ENCODE peak calls at places on chromosome 13, in ten cellular contexts. One of them, this sample, is unnamed.

GRCh38 chr13:113129921-113130750 is 7.5 kb downstream of the F10 start:
- DNase-seq in DMS153: no peak
- DNase-seq in Peyer's patch: no peak
- DNase-seq in anterior cingulate cortex: no peak
- DNase-seq in PC-3: no peak
- DNase-seq in effector CD4-positive, alpha-beta T cell: no peak
- DNase-seq in right lobe of liver: peak
- DNase-seq in nephron progenitor cell: no peak
- DNase-seq in smooth muscle cell of the brain vasculature: no peak
- DNase-seq in fibroblast of lung: peak
- DNase-seq in this sample: no peak

GRCh38 chr13:25886438-25887214 is 165.2 kb downstream of the SHISA2 start:
- DNase-seq in DMS153: no peak
- DNase-seq in Peyer's patch: no peak
- DNase-seq in anterior cingulate cortex: no peak
- DNase-seq in PC-3: peak
- DNase-seq in effector CD4-positive, alpha-beta T cell: no peak
- DNase-seq in right lobe of liver: no peak
- DNase-seq in nephron progenitor cell: no peak
- DNase-seq in smooth muscle cell of the brain vasculature: no peak
- DNase-seq in fibroblast of lung: peak
- DNase-seq in this sample: no peak

GRCh38 chr13:50170447-50171037 is 155.3 kb downstream of the KCNRG start:
- DNase-seq in DMS153: no peak
- DNase-seq in Peyer's patch: no peak
- DNase-seq in anterior cingulate cortex: no peak
- DNase-seq in PC-3: peak
- DNase-seq in effector CD4-positive, alpha-beta T cell: no peak
- DNase-seq in right lobe of liver: no peak
- DNase-seq in nephron progenitor cell: no peak
- DNase-seq in smooth muscle cell of the brain vasculature: no peak
- DNase-seq in fibroblast of lung: peak
- DNase-seq in this sample: no peak

GRCh38 chr13:109408596-109409382 is 377.6 kb downstream of the IRS2 start:
- DNase-seq in DMS153: no peak
- DNase-seq in Peyer's patch: no peak
- DNase-seq in anterior cingulate cortex: no peak
- DNase-seq in PC-3: no peak
- DNase-seq in effector CD4-positive, alpha-beta T cell: no peak
- DNase-seq in right lobe of liver: peak
- DNase-seq in nephron progenitor cell: no peak
- DNase-seq in smooth muscle cell of the brain vasculature: no peak
- DNase-seq in fibroblast of lung: peak
- DNase-seq in this sample: no peak

GRCh38 chr13:54124700-54125099 is 1096.1 kb downstream of the OLFM4 start:
- DNase-seq in DMS153: no peak
- DNase-seq in Peyer's patch: no peak
- DNase-seq in anterior cingulate cortex: no peak
- DNase-seq in PC-3: no peak
- DNase-seq in effector CD4-positive, alpha-beta T cell: no peak
- DNase-seq in right lobe of liver: no peak
- DNase-seq in nephron progenitor cell: no peak
- DNase-seq in smooth muscle cell of the brain vasculature: no peak
- DNase-seq in fibroblast of lung: no peak
- DNase-seq in this sample: no peak

GRCh38 chr13:51844862-51845573 is at the start of gene TMEM272:
- DNase-seq in DMS153: peak
- DNase-seq in Peyer's patch: peak
- DNase-seq in anterior cingulate cortex: peak
- DNase-seq in PC-3: peak
- DNase-seq in effector CD4-positive, alpha-beta T cell: peak
- DNase-seq in right lobe of liver: peak
- DNase-seq in nephron progenitor cell: peak
- DNase-seq in smooth muscle cell of the brain vasculature: no peak
- DNase-seq in fibroblast of lung: peak
- DNase-seq in this sample: peak

GRCh38 chr13:108859202-108860012 is 230.0 kb downstream of the MYO16 start:
- DNase-seq in DMS153: no peak
- DNase-seq in Peyer's patch: no peak
- DNase-seq in anterior cingulate cortex: no peak
- DNase-seq in PC-3: peak
- DNase-seq in effector CD4-positive, alpha-beta T cell: no peak
- DNase-seq in right lobe of liver: no peak
- DNase-seq in nephron progenitor cell: no peak
- DNase-seq in smooth muscle cell of the brain vasculature: peak
- DNase-seq in fibroblast of lung: peak
- DNase-seq in this sample: no peak

GRCh38 chr13:100301418-100301817 is 212.5 kb downstream of the PCCA start:
- DNase-seq in DMS153: peak
- DNase-seq in Peyer's patch: no peak
- DNase-seq in anterior cingulate cortex: no peak
- DNase-seq in PC-3: no peak
- DNase-seq in effector CD4-positive, alpha-beta T cell: no peak
- DNase-seq in right lobe of liver: no peak
- DNase-seq in nephron progenitor cell: no peak
- DNase-seq in smooth muscle cell of the brain vasculature: no peak
- DNase-seq in fibroblast of lung: no peak
- DNase-seq in this sample: no peak

GRCh38 chr13:25137624-25137892 is 34.5 kb downstream of the AMER2 start:
- DNase-seq in DMS153: no peak
- DNase-seq in Peyer's patch: no peak
- DNase-seq in anterior cingulate cortex: no peak
- DNase-seq in PC-3: no peak
- DNase-seq in effector CD4-positive, alpha-beta T cell: no peak
- DNase-seq in right lobe of liver: no peak
- DNase-seq in nephron progenitor cell: no peak
- DNase-seq in smooth muscle cell of the brain vasculature: no peak
- DNase-seq in fibroblast of lung: no peak
- DNase-seq in this sample: no peak

GRCh38 chr13:101127741-101128353 is 288.5 kb downstream of the NALCN start:
- DNase-seq in DMS153: no peak
- DNase-seq in Peyer's patch: no peak
- DNase-seq in anterior cingulate cortex: no peak
- DNase-seq in PC-3: peak
- DNase-seq in effector CD4-positive, alpha-beta T cell: no peak
- DNase-seq in right lobe of liver: no peak
- DNase-seq in nephron progenitor cell: peak
- DNase-seq in smooth muscle cell of the brain vasculature: no peak
- DNase-seq in fibroblast of lung: peak
- DNase-seq in this sample: no peak

GRCh38 chr13:50290186-50290585 is 274.9 kb downstream of the KCNRG start:
- DNase-seq in DMS153: no peak
- DNase-seq in Peyer's patch: no peak
- DNase-seq in anterior cingulate cortex: no peak
- DNase-seq in PC-3: no peak
- DNase-seq in effector CD4-positive, alpha-beta T cell: no peak
- DNase-seq in right lobe of liver: no peak
- DNase-seq in nephron progenitor cell: no peak
- DNase-seq in smooth muscle cell of the brain vasculature: no peak
- DNase-seq in fibroblast of lung: no peak
- DNase-seq in this sample: no peak

GRCh38 chr13:23372264-23372905 is 61.1 kb downstream of the SACS start:
- DNase-seq in DMS153: no peak
- DNase-seq in Peyer's patch: no peak
- DNase-seq in anterior cingulate cortex: no peak
- DNase-seq in PC-3: peak
- DNase-seq in effector CD4-positive, alpha-beta T cell: no peak
- DNase-seq in right lobe of liver: no peak
- DNase-seq in nephron progenitor cell: no peak
- DNase-seq in smooth muscle cell of the brain vasculature: no peak
- DNase-seq in fibroblast of lung: peak
- DNase-seq in this sample: no peak

GRCh38 chr13:33548065-33548464 is 262.5 kb upstream of the STARD13 start:
- DNase-seq in DMS153: no peak
- DNase-seq in Peyer's patch: no peak
- DNase-seq in anterior cingulate cortex: no peak
- DNase-seq in PC-3: no peak
- DNase-seq in effector CD4-positive, alpha-beta T cell: no peak
- DNase-seq in right lobe of liver: no peak
- DNase-seq in nephron progenitor cell: no peak
- DNase-seq in smooth muscle cell of the brain vasculature: no peak
- DNase-seq in fibroblast of lung: no peak
- DNase-seq in this sample: no peak

GRCh38 chr13:30346789-30347167 is 39.4 kb upstream of the KATNAL1 start:
- DNase-seq in DMS153: no peak
- DNase-seq in Peyer's patch: no peak
- DNase-seq in anterior cingulate cortex: no peak
- DNase-seq in PC-3: no peak
- DNase-seq in effector CD4-positive, alpha-beta T cell: no peak
- DNase-seq in right lobe of liver: no peak
- DNase-seq in nephron progenitor cell: no peak
- DNase-seq in smooth muscle cell of the brain vasculature: no peak
- DNase-seq in fibroblast of lung: no peak
- DNase-seq in this sample: no peak

GRCh38 chr13:110985570-110985969 is 70.7 kb upstream of the ANKRD10 start:
- DNase-seq in DMS153: no peak
- DNase-seq in Peyer's patch: no peak
- DNase-seq in anterior cingulate cortex: no peak
- DNase-seq in PC-3: no peak
- DNase-seq in effector CD4-positive, alpha-beta T cell: no peak
- DNase-seq in right lobe of liver: no peak
- DNase-seq in nephron progenitor cell: no peak
- DNase-seq in smooth muscle cell of the brain vasculature: no peak
- DNase-seq in fibroblast of lung: peak
- DNase-seq in this sample: no peak

GRCh38 chr13:44425815-44426078 is 52.1 kb downstream of the SERP2 start:
- DNase-seq in DMS153: no peak
- DNase-seq in Peyer's patch: no peak
- DNase-seq in anterior cingulate cortex: no peak
- DNase-seq in PC-3: no peak
- DNase-seq in effector CD4-positive, alpha-beta T cell: no peak
- DNase-seq in right lobe of liver: no peak
- DNase-seq in nephron progenitor cell: no peak
- DNase-seq in smooth muscle cell of the brain vasculature: no peak
- DNase-seq in fibroblast of lung: no peak
- DNase-seq in this sample: no peak

GRCh38 chr13:39777527-39778061 is 122.1 kb downstream of the COG6 start:
- DNase-seq in DMS153: no peak
- DNase-seq in Peyer's patch: no peak
- DNase-seq in anterior cingulate cortex: no peak
- DNase-seq in PC-3: peak
- DNase-seq in effector CD4-positive, alpha-beta T cell: no peak
- DNase-seq in right lobe of liver: no peak
- DNase-seq in nephron progenitor cell: no peak
- DNase-seq in smooth muscle cell of the brain vasculature: no peak
- DNase-seq in fibroblast of lung: peak
- DNase-seq in this sample: no peak

GRCh38 chr13:111213964-111214726 is 99.0 kb downstream of the ARHGEF7 start:
- DNase-seq in DMS153: no peak
- DNase-seq in Peyer's patch: no peak
- DNase-seq in anterior cingulate cortex: no peak
- DNase-seq in PC-3: no peak
- DNase-seq in effector CD4-positive, alpha-beta T cell: no peak
- DNase-seq in right lobe of liver: peak
- DNase-seq in nephron progenitor cell: no peak
- DNase-seq in smooth muscle cell of the brain vasculature: no peak
- DNase-seq in fibroblast of lung: no peak
- DNase-seq in this sample: no peak

GRCh38 chr13:31982540-31982939 is 49.0 kb upstream of the FRY start:
- DNase-seq in DMS153: peak
- DNase-seq in Peyer's patch: peak
- DNase-seq in anterior cingulate cortex: no peak
- DNase-seq in PC-3: peak
- DNase-seq in effector CD4-positive, alpha-beta T cell: no peak
- DNase-seq in right lobe of liver: peak
- DNase-seq in nephron progenitor cell: no peak
- DNase-seq in smooth muscle cell of the brain vasculature: peak
- DNase-seq in fibroblast of lung: peak
- DNase-seq in this sample: no peak

GRCh38 chr13:109330941-109331340 is 455.4 kb downstream of the IRS2 start:
- DNase-seq in DMS153: no peak
- DNase-seq in Peyer's patch: no peak
- DNase-seq in anterior cingulate cortex: no peak
- DNase-seq in PC-3: peak
- DNase-seq in effector CD4-positive, alpha-beta T cell: no peak
- DNase-seq in right lobe of liver: no peak
- DNase-seq in nephron progenitor cell: no peak
- DNase-seq in smooth muscle cell of the brain vasculature: no peak
- DNase-seq in fibroblast of lung: peak
- DNase-seq in this sample: no peak

GRCh38 chr13:36766295-36766694 is 52.7 kb upstream of the RFXAP start:
- DNase-seq in DMS153: no peak
- DNase-seq in Peyer's patch: no peak
- DNase-seq in anterior cingulate cortex: no peak
- DNase-seq in PC-3: peak
- DNase-seq in effector CD4-positive, alpha-beta T cell: no peak
- DNase-seq in right lobe of liver: no peak
- DNase-seq in nephron progenitor cell: no peak
- DNase-seq in smooth muscle cell of the brain vasculature: no peak
- DNase-seq in fibroblast of lung: peak
- DNase-seq in this sample: no peak

GRCh38 chr13:39765801-39766463 is 110.5 kb downstream of the COG6 start:
- DNase-seq in DMS153: peak
- DNase-seq in Peyer's patch: peak
- DNase-seq in anterior cingulate cortex: peak
- DNase-seq in PC-3: peak
- DNase-seq in effector CD4-positive, alpha-beta T cell: no peak
- DNase-seq in right lobe of liver: peak
- DNase-seq in nephron progenitor cell: peak
- DNase-seq in smooth muscle cell of the brain vasculature: no peak
- DNase-seq in fibroblast of lung: peak
- DNase-seq in this sample: peak

GRCh38 chr13:39484506-39485313 is 118.3 kb downstream of the LHFPL6 start:
- DNase-seq in DMS153: no peak
- DNase-seq in Peyer's patch: no peak
- DNase-seq in anterior cingulate cortex: no peak
- DNase-seq in PC-3: peak
- DNase-seq in effector CD4-positive, alpha-beta T cell: no peak
- DNase-seq in right lobe of liver: no peak
- DNase-seq in nephron progenitor cell: no peak
- DNase-seq in smooth muscle cell of the brain vasculature: no peak
- DNase-seq in fibroblast of lung: peak
- DNase-seq in this sample: no peak